ENCODE peak calls at places on chromosomes 5 and 9, in five cellular contexts. U is heart left ventricle, J is EL, M is islet precursor cell, Z is right cardiac atrium. E is an unnamed sample.

GRCh38 chr5:134572811-134573210 is 47.3 kb downstream of the JADE2 start:
- DNase-seq in J (no peak), M (no peak), U (no peak), Z (no peak), E (no peak)

GRCh38 chr9:16475257-16475656 is 395.2 kb downstream of the BNC2 start:
- DNase-seq in J (no peak), U (no peak), M (no peak), Z (no peak), E (no peak)

GRCh38 chr5:31640573-31640972 is 1.6 kb downstream of the PDZD2 start:
- DNase-seq in Z (no peak), U (no peak), J (no peak), M (no peak), E (no peak)

GRCh38 chr5:173888473-173889135 is 455 bp downstream of the CPEB4 start:
- DNase-seq in M (no peak), U (peak), J (peak), Z (peak), E (no peak)

GRCh38 chr5:178440163-178440545 is 150.0 kb downstream of the COL23A1 start:
- DNase-seq in Z (no peak), U (no peak), J (no peak), M (no peak), E (no peak)

GRCh38 chr5:89083791-89084190 is 200.8 kb upstream of the MEF2C start:
- DNase-seq in M (no peak), Z (no peak), J (peak), U (no peak), E (no peak)

GRCh38 chr5:171432581-171433351 is 13.3 kb downstream of the FGF18 start:
- DNase-seq in U (peak), Z (no peak), M (peak), J (no peak), E (no peak)

GRCh38 chr5:93890657-93891056 is 149.3 kb upstream of the POU5F2 start:
- DNase-seq in J (no peak), M (peak), Z (no peak), U (no peak), E (no peak)

GRCh38 chr5:167320019-167320418 is 971.4 kb upstream of the WWC1 start:
- DNase-seq in U (no peak), J (no peak), Z (no peak), M (no peak), E (no peak)

GRCh38 chr9:116633444-116633843 is 53.7 kb upstream of the TRIM32 start:
- DNase-seq in M (no peak), Z (no peak), J (no peak), U (no peak), E (no peak)

GRCh38 chr9:92616199-92617129 is 53.5 kb downstream of the IPPK start:
- DNase-seq in U (peak), J (no peak), Z (peak), M (no peak), E (no peak)

GRCh38 chr5:21649969-21650368 is 1203.2 kb downstream of the CDH12 start:
- DNase-seq in U (no peak), J (no peak), M (no peak), Z (no peak), E (no peak)

GRCh38 chr5:35183243-35183955 is 46.9 kb downstream of the PRLR start:
- DNase-seq in J (peak), M (peak), U (peak), Z (peak), E (no peak)

GRCh38 chr9:110835859-110836271 is 167.3 kb downstream of the MUSK start:
- DNase-seq in J (peak), M (no peak), U (no peak), Z (no peak), E (no peak)

GRCh38 chr5:71456362-71456743 is 902 bp downstream of the BDP1 start:
- DNase-seq in Z (no peak), J (no peak), M (no peak), U (no peak), E (no peak)

GRCh38 chr5:34534237-34535108 is 121.7 kb upstream of the RAI14 start:
- DNase-seq in Z (no peak), J (peak), U (no peak), M (no peak), E (no peak)

GRCh38 chr5:137075163-137075970 is 423.8 kb downstream of the SPOCK1 start:
- DNase-seq in U (peak), M (peak), Z (peak), J (peak), E (no peak)

GRCh38 chr9:87683751-87684626 is 41.9 kb upstream of the CTSL start:
- DNase-seq in U (no peak), Z (no peak), M (peak), J (no peak), E (no peak)

GRCh38 chr9:111897831-111898144 is 1.2 kb downstream of the UGCG start:
- DNase-seq in M (no peak), Z (no peak), U (no peak), J (peak), E (no peak)

GRCh38 chr5:170303564-170303963 is 6.0 kb upstream of the LCP2 start:
- DNase-seq in J (no peak), U (no peak), Z (no peak), M (no peak), E (no peak)

GRCh38 chr9:95771556-95772280 is 103.8 kb upstream of the ERCC6L2 start:
- DNase-seq in Z (peak), J (no peak), M (peak), U (no peak), E (no peak)

GRCh38 chr9:121217609-121218292 is 16.1 kb upstream of the RAB14 start:
- DNase-seq in M (no peak), Z (no peak), J (peak), U (no peak), E (no peak)

GRCh38 chr9:122001491-122002201 is 91.5 kb downstream of the TTLL11 start:
- DNase-seq in Z (peak), U (peak), J (no peak), M (no peak), E (no peak)

GRCh38 chr5:79689541-79690466 is at the start of gene CMYA5:
- DNase-seq in J (peak), M (peak), Z (peak), U (peak), E (peak)

GRCh38 chr9:122370869-122371467 is at the start of gene PTGS1:
- DNase-seq in M (no peak), Z (peak), J (peak), U (peak), E (peak)

E was measured in Right ventricle myocardium inferior.